ENCODE peak calls at places on chromosomes 1 and 21, in six cellular contexts. B is HuH-7; X is heart right ventricle; D is RPMI7951; V is stimulated activated CD4-positive, alpha-beta T cell treated with anti-CD3 and anti-CD28 coated beads, Interleukin-2, amount 100 ng/mL, for 48 hours; N is cardiac muscle cell. W is an unnamed sample.
A peak's percentile ranks its signal among the peaks of the same experiment; 100 is the strongest.

GRCh38 chr1:19361231-19362147 is 49.4 kb downstream of the SLC66A1 start:
- DNase-seq in V (no peak), N (no peak), B (no peak), D (no peak), X (no peak), W (peak; percentile 21)

GRCh38 chr1:75079535-75080290 is 54.5 kb upstream of the LHX8 start:
- DNase-seq in V (no peak), X (no peak), D (peak; percentile 92), B (no peak), N (peak; percentile 17), W (no peak)

GRCh38 chr21:31554511-31555022 is 104.9 kb upstream of the SOD1 start:
- DNase-seq in D (peak; percentile 68), V (peak; percentile 19), N (no peak), X (no peak), B (no peak), W (no peak)

GRCh38 chr1:185567006-185567405 is 167.2 kb upstream of the HMCN1 start:
- DNase-seq in D (peak; percentile 82), V (peak; percentile 23), X (no peak), B (no peak), N (no peak), W (no peak)

GRCh38 chr1:247638011-247638410 is 32.6 kb downstream of the OR2G3 start:
- DNase-seq in X (no peak), B (no peak), D (no peak), V (no peak), N (no peak), W (no peak)

GRCh38 chr1:34709547-34709946 is 45.3 kb upstream of the GJB5 start:
- DNase-seq in X (no peak), V (no peak), D (peak; percentile 11), B (no peak), N (peak; percentile 74), W (no peak)

GRCh38 chr1:245666412-245666811 is 511.6 kb downstream of the KIF26B start:
- DNase-seq in D (no peak), V (no peak), B (no peak), X (no peak), N (no peak), W (no peak)

GRCh38 chr1:40692429-40692905 is 963 bp downstream of the NFYC start:
- DNase-seq in N (peak; percentile 46), B (no peak), V (no peak), X (no peak), D (no peak), W (peak; percentile 44)

GRCh38 chr1:6475381-6476133 is 9.6 kb upstream of the TNFRSF25 start:
- DNase-seq in X (no peak), B (peak; percentile 98), D (peak; percentile 25), V (peak; percentile 77), N (peak; percentile 66), W (no peak)

GRCh38 chr1:165837838-165838364 is 10.5 kb downstream of the UCK2 start:
- DNase-seq in N (no peak), B (no peak), X (no peak), V (no peak), D (no peak), W (no peak)

GRCh38 chr1:156402621-156403020 is 33.6 kb downstream of the RHBG start:
- DNase-seq in B (no peak), D (no peak), V (no peak), X (no peak), N (no peak), W (no peak)

GRCh38 chr1:14071581-14071980 is 371.6 kb downstream of the PRDM2 start:
- DNase-seq in V (no peak), B (no peak), N (no peak), D (no peak), X (no peak), W (no peak)

GRCh38 chr1:197042676-197043341 is 24.3 kb downstream of the F13B start:
- DNase-seq in V (no peak), X (no peak), N (no peak), D (no peak), B (no peak), W (no peak)

GRCh38 chr1:32107742-32108661 is at the start of gene KPNA6:
- DNase-seq in V (peak; percentile 81), D (peak; percentile 97), X (peak; percentile 96), N (peak; percentile 94), B (peak; percentile 64), W (peak; percentile 96)

GRCh38 chr1:9833632-9834031 is 9.9 kb upstream of the CLSTN1 start:
- DNase-seq in B (no peak), N (no peak), D (no peak), X (no peak), V (no peak), W (no peak)

GRCh38 chr1:36122062-36122461 is 3.0 kb downstream of the COL8A2 start:
- DNase-seq in N (no peak), X (no peak), B (no peak), D (no peak), V (no peak), W (no peak)

GRCh38 chr1:60959701-60960100 is 122.7 kb upstream of the NFIA start:
- DNase-seq in N (no peak), B (no peak), D (no peak), V (no peak), X (no peak), W (no peak)

GRCh38 chr1:71834570-71835441 is 447.5 kb downstream of the NEGR1 start:
- DNase-seq in N (peak; percentile 12), V (no peak), D (no peak), X (peak; percentile 8), B (no peak), W (no peak)

GRCh38 chr1:71908871-71909390 is 373.4 kb downstream of the NEGR1 start:
- DNase-seq in N (no peak), B (no peak), X (no peak), D (no peak), V (no peak), W (no peak)

GRCh38 chr1:62333431-62333830 is 14.2 kb upstream of the KANK4 start:
- DNase-seq in D (peak; percentile 85), X (no peak), B (no peak), N (no peak), V (no peak), W (no peak)

GRCh38 chr1:210698661-210699060 is 370.0 kb downstream of the HHAT start:
- DNase-seq in N (no peak), B (no peak), V (no peak), D (peak; percentile 22), X (no peak), W (no peak)

GRCh38 chr1:106995970-106996369 is 60.5 kb upstream of the PRMT6 start:
- DNase-seq in X (no peak), V (no peak), B (no peak), D (no peak), N (no peak), W (no peak)

GRCh38 chr1:170731566-170732261 is 67.8 kb downstream of the PRRX1 start:
- DNase-seq in D (no peak), V (no peak), X (no peak), N (no peak), B (no peak), W (no peak)

GRCh38 chr1:218259800-218260199 is 25.3 kb upstream of the RRP15 start:
- DNase-seq in V (no peak), N (peak; percentile 33), B (peak; percentile 66), X (no peak), D (peak; percentile 9), W (peak; percentile 7)

GRCh38 chr1:39268112-39268581 is 63.7 kb downstream of the MACF1 start:
- DNase-seq in N (peak; percentile 42), V (no peak), D (peak; percentile 10), B (no peak), X (peak; percentile 63), W (peak; percentile 72)

GRCh38 chr1:206863266-206863665 is 2.2 kb upstream of the IL20 start:
- DNase-seq in N (no peak), B (no peak), V (no peak), D (no peak), X (no peak), W (no peak)

GRCh38 chr1:1399187-1399869 is at the start of gene CCNL2:
- DNase-seq in N (peak; percentile 99), X (peak; percentile 98), B (peak; percentile 98), D (peak; percentile 98), V (peak; percentile 99), W (peak; percentile 97)

GRCh38 chr1:45925728-45926287 is 122.4 kb downstream of the MAST2 start:
- DNase-seq in X (no peak), D (no peak), B (no peak), V (no peak), N (no peak), W (no peak)

GRCh38 chr1:208058212-208059155 is 147.6 kb upstream of the CD34 start:
- DNase-seq in V (no peak), X (no peak), N (no peak), D (no peak), B (no peak), W (no peak)

GRCh38 chr1:245704765-245705164 is 550.0 kb downstream of the KIF26B start:
- DNase-seq in D (peak; percentile 91), V (no peak), X (no peak), B (no peak), N (no peak), W (peak; percentile 40)

GRCh38 chr1:84103197-84103992 is 40.7 kb upstream of the PRKACB start:
- DNase-seq in V (no peak), D (peak; percentile 93), N (peak; percentile 58), X (peak; percentile 37), B (no peak), W (peak; percentile 92)

GRCh38 chr1:228842094-228842775 is 107.0 kb downstream of the RHOU start:
- DNase-seq in V (no peak), X (no peak), N (no peak), D (peak; percentile 62), B (no peak), W (peak; percentile 38)

GRCh38 chr1:89546082-89546889 is 21.7 kb downstream of the LRRC8B start:
- DNase-seq in X (no peak), B (no peak), D (no peak), V (no peak), N (no peak), W (peak; percentile 69)

GRCh38 chr1:99327357-99327756 is 63.1 kb downstream of the PLPPR4 start:
- DNase-seq in N (no peak), B (no peak), X (no peak), V (no peak), D (no peak), W (no peak)

GRCh38 chr1:203178821-203179220 is 3.2 kb upstream of the MYBPH start:
- DNase-seq in N (no peak), B (no peak), D (no peak), X (no peak), V (no peak), W (no peak)

GRCh38 chr1:62689524-62689923 is 1.3 kb upstream of the DOCK7 start:
- DNase-seq in V (no peak), B (no peak), X (no peak), N (peak; percentile 22), D (peak; percentile 79), W (peak; percentile 95)

GRCh38 chr21:32044205-32044874 is 171.5 kb downstream of the HUNK start:
- DNase-seq in B (no peak), N (no peak), D (no peak), X (no peak), V (no peak), W (no peak)